ENCODE peak calls at places on chromosomes 2 and 18, in eight cellular contexts. One of them, this sample, is unnamed.

GRCh38 chr2:161122772-161123530 is 37.3 kb upstream of the TANK start:
- DNase-seq in fibroblast of the conjunctiva: peak; percentile 88
- DNase-seq in A172: peak; percentile 90
- DNase-seq in choroid plexus epithelial cell: peak; percentile 95
- DNase-seq in activated CD4-positive, alpha-beta T cell treated with anti-CD3 and anti-CD28 coated beads for 24 hours: no peak
- DNase-seq in KBM-7: peak; percentile 59
- DNase-seq in GDM1: peak; percentile 13
- DNase-seq in effector memory CD8-positive, alpha-beta T cell: no peak
- DNase-seq in this sample: peak; percentile 33

GRCh38 chr2:75481041-75481836 is 79.5 kb downstream of the EVA1A start:
- DNase-seq in fibroblast of the conjunctiva: no peak
- DNase-seq in A172: no peak
- DNase-seq in choroid plexus epithelial cell: peak; percentile 68
- DNase-seq in activated CD4-positive, alpha-beta T cell treated with anti-CD3 and anti-CD28 coated beads for 24 hours: no peak
- DNase-seq in KBM-7: no peak
- DNase-seq in GDM1: no peak
- DNase-seq in effector memory CD8-positive, alpha-beta T cell: no peak
- DNase-seq in this sample: no peak

GRCh38 chr2:232504438-232504837 is 15.8 kb upstream of the PRSS56 start:
- DNase-seq in fibroblast of the conjunctiva: no peak
- DNase-seq in A172: no peak
- DNase-seq in choroid plexus epithelial cell: no peak
- DNase-seq in activated CD4-positive, alpha-beta T cell treated with anti-CD3 and anti-CD28 coated beads for 24 hours: no peak
- DNase-seq in KBM-7: no peak
- DNase-seq in GDM1: no peak
- DNase-seq in effector memory CD8-positive, alpha-beta T cell: no peak
- DNase-seq in this sample: no peak

GRCh38 chr2:96763511-96764252 is 3.0 kb downstream of the CNNM4 start:
- DNase-seq in fibroblast of the conjunctiva: no peak
- DNase-seq in A172: peak; percentile 19
- DNase-seq in choroid plexus epithelial cell: no peak
- DNase-seq in activated CD4-positive, alpha-beta T cell treated with anti-CD3 and anti-CD28 coated beads for 24 hours: no peak
- DNase-seq in KBM-7: peak; percentile 65
- DNase-seq in GDM1: peak; percentile 27
- DNase-seq in effector memory CD8-positive, alpha-beta T cell: no peak
- DNase-seq in this sample: no peak

GRCh38 chr2:233430091-233430490 is 75.8 kb downstream of the DGKD start:
- DNase-seq in fibroblast of the conjunctiva: no peak
- DNase-seq in A172: peak; percentile 86
- DNase-seq in choroid plexus epithelial cell: no peak
- DNase-seq in activated CD4-positive, alpha-beta T cell treated with anti-CD3 and anti-CD28 coated beads for 24 hours: no peak
- DNase-seq in KBM-7: no peak
- DNase-seq in GDM1: no peak
- DNase-seq in effector memory CD8-positive, alpha-beta T cell: no peak
- DNase-seq in this sample: no peak

GRCh38 chr2:226791056-226791486 is 8.5 kb downstream of the IRS1 start:
- DNase-seq in fibroblast of the conjunctiva: no peak
- DNase-seq in A172: no peak
- DNase-seq in choroid plexus epithelial cell: peak; percentile 88
- DNase-seq in activated CD4-positive, alpha-beta T cell treated with anti-CD3 and anti-CD28 coated beads for 24 hours: no peak
- DNase-seq in KBM-7: no peak
- DNase-seq in GDM1: no peak
- DNase-seq in effector memory CD8-positive, alpha-beta T cell: no peak
- DNase-seq in this sample: peak; percentile 87

GRCh38 chr2:85589982-85590791 is 5.4 kb upstream of the RNF181 start:
- DNase-seq in fibroblast of the conjunctiva: no peak
- DNase-seq in A172: peak; percentile 87
- DNase-seq in choroid plexus epithelial cell: peak; percentile 92
- DNase-seq in activated CD4-positive, alpha-beta T cell treated with anti-CD3 and anti-CD28 coated beads for 24 hours: no peak
- DNase-seq in KBM-7: peak; percentile 79
- DNase-seq in GDM1: peak; percentile 56
- DNase-seq in effector memory CD8-positive, alpha-beta T cell: no peak
- DNase-seq in this sample: no peak

GRCh38 chr18:70423120-70423519 is 134.3 kb downstream of the SOCS6 start:
- DNase-seq in fibroblast of the conjunctiva: no peak
- DNase-seq in A172: peak; percentile 28
- DNase-seq in choroid plexus epithelial cell: no peak
- DNase-seq in activated CD4-positive, alpha-beta T cell treated with anti-CD3 and anti-CD28 coated beads for 24 hours: no peak
- DNase-seq in KBM-7: no peak
- DNase-seq in GDM1: no peak
- DNase-seq in effector memory CD8-positive, alpha-beta T cell: no peak
- DNase-seq in this sample: no peak

GRCh38 chr2:240018071-240018750 is 6.9 kb downstream of the NDUFA10 start:
- DNase-seq in fibroblast of the conjunctiva: no peak
- DNase-seq in A172: no peak
- DNase-seq in choroid plexus epithelial cell: no peak
- DNase-seq in activated CD4-positive, alpha-beta T cell treated with anti-CD3 and anti-CD28 coated beads for 24 hours: no peak
- DNase-seq in KBM-7: no peak
- DNase-seq in GDM1: no peak
- DNase-seq in effector memory CD8-positive, alpha-beta T cell: no peak
- DNase-seq in this sample: no peak

GRCh38 chr2:98579926-98580325 is 28.4 kb downstream of the COA5 start:
- DNase-seq in fibroblast of the conjunctiva: no peak
- DNase-seq in A172: no peak
- DNase-seq in choroid plexus epithelial cell: no peak
- DNase-seq in activated CD4-positive, alpha-beta T cell treated with anti-CD3 and anti-CD28 coated beads for 24 hours: no peak
- DNase-seq in KBM-7: no peak
- DNase-seq in GDM1: no peak
- DNase-seq in effector memory CD8-positive, alpha-beta T cell: no peak
- DNase-seq in this sample: no peak

GRCh38 chr18:53033128-53033527 is 693.1 kb downstream of the DCC start:
- DNase-seq in fibroblast of the conjunctiva: no peak
- DNase-seq in A172: no peak
- DNase-seq in choroid plexus epithelial cell: no peak
- DNase-seq in activated CD4-positive, alpha-beta T cell treated with anti-CD3 and anti-CD28 coated beads for 24 hours: no peak
- DNase-seq in KBM-7: no peak
- DNase-seq in GDM1: no peak
- DNase-seq in effector memory CD8-positive, alpha-beta T cell: no peak
- DNase-seq in this sample: no peak

GRCh38 chr2:73937899-73938298 is 11.2 kb downstream of the DGUOK start:
- DNase-seq in fibroblast of the conjunctiva: no peak
- DNase-seq in A172: no peak
- DNase-seq in choroid plexus epithelial cell: no peak
- DNase-seq in activated CD4-positive, alpha-beta T cell treated with anti-CD3 and anti-CD28 coated beads for 24 hours: no peak
- DNase-seq in KBM-7: no peak
- DNase-seq in GDM1: no peak
- DNase-seq in effector memory CD8-positive, alpha-beta T cell: no peak
- DNase-seq in this sample: no peak

GRCh38 chr18:5984245-5984644 is 88.9 kb upstream of the TMEM200C start:
- DNase-seq in fibroblast of the conjunctiva: no peak
- DNase-seq in A172: no peak
- DNase-seq in choroid plexus epithelial cell: no peak
- DNase-seq in activated CD4-positive, alpha-beta T cell treated with anti-CD3 and anti-CD28 coated beads for 24 hours: no peak
- DNase-seq in KBM-7: no peak
- DNase-seq in GDM1: no peak
- DNase-seq in effector memory CD8-positive, alpha-beta T cell: no peak
- DNase-seq in this sample: no peak

GRCh38 chr2:196046123-196046917 is 22.3 kb downstream of the DNAH7 start:
- DNase-seq in fibroblast of the conjunctiva: no peak
- DNase-seq in A172: peak; percentile 87
- DNase-seq in choroid plexus epithelial cell: peak; percentile 40
- DNase-seq in activated CD4-positive, alpha-beta T cell treated with anti-CD3 and anti-CD28 coated beads for 24 hours: no peak
- DNase-seq in KBM-7: peak; percentile 58
- DNase-seq in GDM1: no peak
- DNase-seq in effector memory CD8-positive, alpha-beta T cell: no peak
- DNase-seq in this sample: no peak

GRCh38 chr2:60806988-60807681 is 51.1 kb downstream of the PAPOLG start:
- DNase-seq in fibroblast of the conjunctiva: peak; percentile 14
- DNase-seq in A172: peak; percentile 62
- DNase-seq in choroid plexus epithelial cell: peak; percentile 91
- DNase-seq in activated CD4-positive, alpha-beta T cell treated with anti-CD3 and anti-CD28 coated beads for 24 hours: peak; percentile 36
- DNase-seq in KBM-7: peak; percentile 86
- DNase-seq in GDM1: no peak
- DNase-seq in effector memory CD8-positive, alpha-beta T cell: no peak
- DNase-seq in this sample: no peak

GRCh38 chr18:50183556-50183955 is 11.4 kb downstream of the MYO5B start:
- DNase-seq in fibroblast of the conjunctiva: peak; percentile 23
- DNase-seq in A172: peak; percentile 15
- DNase-seq in choroid plexus epithelial cell: peak; percentile 64
- DNase-seq in activated CD4-positive, alpha-beta T cell treated with anti-CD3 and anti-CD28 coated beads for 24 hours: no peak
- DNase-seq in KBM-7: no peak
- DNase-seq in GDM1: no peak
- DNase-seq in effector memory CD8-positive, alpha-beta T cell: no peak
- DNase-seq in this sample: no peak

GRCh38 chr2:209766613-209767012 is 5.0 kb upstream of the UNC80 start:
- DNase-seq in fibroblast of the conjunctiva: no peak
- DNase-seq in A172: no peak
- DNase-seq in choroid plexus epithelial cell: no peak
- DNase-seq in activated CD4-positive, alpha-beta T cell treated with anti-CD3 and anti-CD28 coated beads for 24 hours: no peak
- DNase-seq in KBM-7: no peak
- DNase-seq in GDM1: no peak
- DNase-seq in effector memory CD8-positive, alpha-beta T cell: no peak
- DNase-seq in this sample: no peak

GRCh38 chr2:88721268-88721667 is 29.8 kb downstream of the RPIA start:
- DNase-seq in fibroblast of the conjunctiva: no peak
- DNase-seq in A172: no peak
- DNase-seq in choroid plexus epithelial cell: no peak
- DNase-seq in activated CD4-positive, alpha-beta T cell treated with anti-CD3 and anti-CD28 coated beads for 24 hours: no peak
- DNase-seq in KBM-7: no peak
- DNase-seq in GDM1: no peak
- DNase-seq in effector memory CD8-positive, alpha-beta T cell: no peak
- DNase-seq in this sample: no peak

GRCh38 chr2:20196053-20196880 is 28.7 kb downstream of the SDC1 start:
- DNase-seq in fibroblast of the conjunctiva: no peak
- DNase-seq in A172: no peak
- DNase-seq in choroid plexus epithelial cell: no peak
- DNase-seq in activated CD4-positive, alpha-beta T cell treated with anti-CD3 and anti-CD28 coated beads for 24 hours: no peak
- DNase-seq in KBM-7: no peak
- DNase-seq in GDM1: no peak
- DNase-seq in effector memory CD8-positive, alpha-beta T cell: no peak
- DNase-seq in this sample: no peak

GRCh38 chr2:13103778-13104493 is 387.2 kb downstream of the TRIB2 start:
- DNase-seq in fibroblast of the conjunctiva: no peak
- DNase-seq in A172: no peak
- DNase-seq in choroid plexus epithelial cell: no peak
- DNase-seq in activated CD4-positive, alpha-beta T cell treated with anti-CD3 and anti-CD28 coated beads for 24 hours: no peak
- DNase-seq in KBM-7: no peak
- DNase-seq in GDM1: no peak
- DNase-seq in effector memory CD8-positive, alpha-beta T cell: no peak
- DNase-seq in this sample: no peak

GRCh38 chr2:151766421-151767153 is 32.3 kb upstream of the NEB start:
- DNase-seq in fibroblast of the conjunctiva: no peak
- DNase-seq in A172: no peak
- DNase-seq in choroid plexus epithelial cell: peak; percentile 25
- DNase-seq in activated CD4-positive, alpha-beta T cell treated with anti-CD3 and anti-CD28 coated beads for 24 hours: no peak
- DNase-seq in KBM-7: no peak
- DNase-seq in GDM1: no peak
- DNase-seq in effector memory CD8-positive, alpha-beta T cell: no peak
- DNase-seq in this sample: no peak

GRCh38 chr18:23226930-23227728 is 91.8 kb downstream of the CABLES1 start:
- DNase-seq in fibroblast of the conjunctiva: no peak
- DNase-seq in A172: peak; percentile 76
- DNase-seq in choroid plexus epithelial cell: peak; percentile 84
- DNase-seq in activated CD4-positive, alpha-beta T cell treated with anti-CD3 and anti-CD28 coated beads for 24 hours: no peak
- DNase-seq in KBM-7: no peak
- DNase-seq in GDM1: no peak
- DNase-seq in effector memory CD8-positive, alpha-beta T cell: no peak
- DNase-seq in this sample: no peak

GRCh38 chr2:28691774-28692281 is 59.8 kb upstream of the PPP1CB start:
- DNase-seq in fibroblast of the conjunctiva: peak; percentile 12
- DNase-seq in A172: peak; percentile 69
- DNase-seq in choroid plexus epithelial cell: peak; percentile 77
- DNase-seq in activated CD4-positive, alpha-beta T cell treated with anti-CD3 and anti-CD28 coated beads for 24 hours: no peak
- DNase-seq in KBM-7: no peak
- DNase-seq in GDM1: no peak
- DNase-seq in effector memory CD8-positive, alpha-beta T cell: no peak
- DNase-seq in this sample: no peak

GRCh38 chr2:20592106-20593071 is 58.5 kb downstream of the HS1BP3 start:
- DNase-seq in fibroblast of the conjunctiva: no peak
- DNase-seq in A172: no peak
- DNase-seq in choroid plexus epithelial cell: no peak
- DNase-seq in activated CD4-positive, alpha-beta T cell treated with anti-CD3 and anti-CD28 coated beads for 24 hours: no peak
- DNase-seq in KBM-7: no peak
- DNase-seq in GDM1: no peak
- DNase-seq in effector memory CD8-positive, alpha-beta T cell: no peak
- DNase-seq in this sample: no peak

GRCh38 chr2:64888591-64889309 is 100.4 kb upstream of the SLC1A4 start:
- DNase-seq in fibroblast of the conjunctiva: peak; percentile 48
- DNase-seq in A172: peak; percentile 57
- DNase-seq in choroid plexus epithelial cell: peak; percentile 77
- DNase-seq in activated CD4-positive, alpha-beta T cell treated with anti-CD3 and anti-CD28 coated beads for 24 hours: no peak
- DNase-seq in KBM-7: peak; percentile 45
- DNase-seq in GDM1: no peak
- DNase-seq in effector memory CD8-positive, alpha-beta T cell: no peak
- DNase-seq in this sample: no peak

GRCh38 chr2:237731663-237732062 is 66.9 kb upstream of the RBM44 start:
- DNase-seq in fibroblast of the conjunctiva: peak; percentile 51
- DNase-seq in A172: peak; percentile 82
- DNase-seq in choroid plexus epithelial cell: peak; percentile 68
- DNase-seq in activated CD4-positive, alpha-beta T cell treated with anti-CD3 and anti-CD28 coated beads for 24 hours: peak; percentile 29
- DNase-seq in KBM-7: no peak
- DNase-seq in GDM1: no peak
- DNase-seq in effector memory CD8-positive, alpha-beta T cell: no peak
- DNase-seq in this sample: no peak

GRCh38 chr2:46615555-46616487 is 136.5 kb downstream of the TMEM247 start:
- DNase-seq in fibroblast of the conjunctiva: no peak
- DNase-seq in A172: peak; percentile 18
- DNase-seq in choroid plexus epithelial cell: peak; percentile 24
- DNase-seq in activated CD4-positive, alpha-beta T cell treated with anti-CD3 and anti-CD28 coated beads for 24 hours: peak; percentile 3
- DNase-seq in KBM-7: peak; percentile 67
- DNase-seq in GDM1: no peak
- DNase-seq in effector memory CD8-positive, alpha-beta T cell: no peak
- DNase-seq in this sample: peak; percentile 12

GRCh38 chr2:51025942-51026574 is 5.9 kb downstream of the NRXN1 start:
- DNase-seq in fibroblast of the conjunctiva: no peak
- DNase-seq in A172: no peak
- DNase-seq in choroid plexus epithelial cell: no peak
- DNase-seq in activated CD4-positive, alpha-beta T cell treated with anti-CD3 and anti-CD28 coated beads for 24 hours: no peak
- DNase-seq in KBM-7: no peak
- DNase-seq in GDM1: no peak
- DNase-seq in effector memory CD8-positive, alpha-beta T cell: no peak
- DNase-seq in this sample: no peak

GRCh38 chr18:59760212-59760997 is 63.2 kb upstream of the CCBE1 start:
- DNase-seq in fibroblast of the conjunctiva: no peak
- DNase-seq in A172: no peak
- DNase-seq in choroid plexus epithelial cell: no peak
- DNase-seq in activated CD4-positive, alpha-beta T cell treated with anti-CD3 and anti-CD28 coated beads for 24 hours: no peak
- DNase-seq in KBM-7: no peak
- DNase-seq in GDM1: no peak
- DNase-seq in effector memory CD8-positive, alpha-beta T cell: no peak
- DNase-seq in this sample: no peak

GRCh38 chr2:206572725-206573124 is 69.6 kb upstream of the FAM237A start:
- DNase-seq in fibroblast of the conjunctiva: no peak
- DNase-seq in A172: no peak
- DNase-seq in choroid plexus epithelial cell: peak; percentile 10
- DNase-seq in activated CD4-positive, alpha-beta T cell treated with anti-CD3 and anti-CD28 coated beads for 24 hours: no peak
- DNase-seq in KBM-7: no peak
- DNase-seq in GDM1: no peak
- DNase-seq in effector memory CD8-positive, alpha-beta T cell: no peak
- DNase-seq in this sample: no peak

GRCh38 chr2:75098856-75099255 is 100.5 kb downstream of the TACR1 start:
- DNase-seq in fibroblast of the conjunctiva: peak; percentile 9
- DNase-seq in A172: peak; percentile 44
- DNase-seq in choroid plexus epithelial cell: peak; percentile 57
- DNase-seq in activated CD4-positive, alpha-beta T cell treated with anti-CD3 and anti-CD28 coated beads for 24 hours: no peak
- DNase-seq in KBM-7: peak; percentile 62
- DNase-seq in GDM1: no peak
- DNase-seq in effector memory CD8-positive, alpha-beta T cell: no peak
- DNase-seq in this sample: no peak

GRCh38 chr2:127063701-127064590 is 43.0 kb downstream of the BIN1 start:
- DNase-seq in fibroblast of the conjunctiva: no peak
- DNase-seq in A172: no peak
- DNase-seq in choroid plexus epithelial cell: no peak
- DNase-seq in activated CD4-positive, alpha-beta T cell treated with anti-CD3 and anti-CD28 coated beads for 24 hours: no peak
- DNase-seq in KBM-7: no peak
- DNase-seq in GDM1: no peak
- DNase-seq in effector memory CD8-positive, alpha-beta T cell: no peak
- DNase-seq in this sample: no peak

GRCh38 chr18:48920408-48921038 is 30.2 kb downstream of the SMAD7 start:
- DNase-seq in fibroblast of the conjunctiva: no peak
- DNase-seq in A172: no peak
- DNase-seq in choroid plexus epithelial cell: no peak
- DNase-seq in activated CD4-positive, alpha-beta T cell treated with anti-CD3 and anti-CD28 coated beads for 24 hours: no peak
- DNase-seq in KBM-7: no peak
- DNase-seq in GDM1: no peak
- DNase-seq in effector memory CD8-positive, alpha-beta T cell: no peak
- DNase-seq in this sample: peak; percentile 49

GRCh38 chr2:189933911-189934399 is 128.6 kb downstream of the MSTN start:
- DNase-seq in fibroblast of the conjunctiva: peak; percentile 67
- DNase-seq in A172: peak; percentile 86
- DNase-seq in choroid plexus epithelial cell: peak; percentile 91
- DNase-seq in activated CD4-positive, alpha-beta T cell treated with anti-CD3 and anti-CD28 coated beads for 24 hours: no peak
- DNase-seq in KBM-7: no peak
- DNase-seq in GDM1: no peak
- DNase-seq in effector memory CD8-positive, alpha-beta T cell: no peak
- DNase-seq in this sample: no peak